ENCODE peak calls at places on chromosomes 12 and 14, in five cellular contexts. G is H9, X is heart right ventricle, R is fibroblast of lung, F is tibial nerve. L is an unnamed sample.

GRCh38 chr12:109702126-109702841 is 11.3 kb upstream of the FAM222A start:
- DNase-seq in R (no peak), X (no peak), G (no peak), F (no peak), L (no peak)

GRCh38 chr12:15428632-15429031 is 106.3 kb downstream of the PTPRO start:
- DNase-seq in G (peak; percentile 47), F (no peak), X (no peak), R (no peak), L (no peak)

GRCh38 chr14:29810657-29811056 is 117.0 kb downstream of the PRKD1 start:
- DNase-seq in G (no peak), X (no peak), F (no peak), R (peak; percentile 33), L (no peak)

GRCh38 chr14:39247256-39247655 is 13.5 kb downstream of the MIA2 start:
- DNase-seq in R (peak; percentile 87), F (no peak), G (no peak), X (no peak), L (no peak)

GRCh38 chr14:103519837-103520212 is 2.8 kb downstream of the CKB start:
- DNase-seq in G (no peak), X (peak; percentile 32), F (no peak), R (no peak), L (no peak)

GRCh38 chr12:56338643-56339422 is at the start of gene IL23A:
- DNase-seq in G (peak; percentile 81), F (no peak), X (no peak), R (no peak), L (no peak)

GRCh38 chr12:92502417-92503028 is 200.3 kb upstream of the PLEKHG7 start:
- DNase-seq in F (peak; percentile 37), R (peak; percentile 24), G (no peak), X (no peak), L (no peak)

GRCh38 chr12:128825845-128826244 is 2.1 kb upstream of the SLC15A4 start:
- DNase-seq in R (no peak), F (no peak), G (no peak), X (no peak), L (no peak)

GRCh38 chr12:13167226-13167625 is 29.3 kb upstream of the EMP1 start:
- DNase-seq in R (no peak), F (no peak), G (no peak), X (no peak), L (no peak)

GRCh38 chr12:68352067-68352466 is 19.9 kb upstream of the MDM1 start:
- DNase-seq in G (no peak), X (no peak), F (no peak), R (no peak), L (no peak)

GRCh38 chr12:105428793-105429192 is 98.3 kb downstream of the C12orf75 start:
- DNase-seq in G (no peak), R (no peak), F (no peak), X (no peak), L (no peak)

GRCh38 chr12:98373019-98373554 is 142.3 kb upstream of the TMPO start:
- DNase-seq in R (peak; percentile 58), F (no peak), X (no peak), G (no peak), L (no peak)

GRCh38 chr14:21211509-21211908 is 55.6 kb upstream of the OR5AU1 start:
- DNase-seq in F (no peak), X (no peak), G (no peak), R (no peak), L (no peak)

GRCh38 chr12:56212360-56212759 is 9.4 kb downstream of the RNF41 start:
- DNase-seq in X (no peak), F (no peak), G (no peak), R (no peak), L (no peak)

GRCh38 chr12:94042321-94042720 is 106.1 kb upstream of the PLXNC1 start:
- DNase-seq in F (no peak), R (no peak), G (no peak), X (no peak), L (no peak)
- H3K27ac ChIP-seq in F (no peak overlapping the region), R (no peak overlapping the region), G (no peak overlapping the region), X (peak overlapping the region; percentile 3), L (no peak overlapping the region)

GRCh38 chr14:99030436-99030835 is 241.6 kb downstream of the BCL11B start:
- DNase-seq in R (no peak), F (no peak), X (no peak), G (no peak), L (no peak)
- H3K27ac ChIP-seq in R (no peak overlapping the region), F (no peak overlapping the region), X (no peak overlapping the region), G (no peak overlapping the region), L (no peak overlapping the region)

GRCh38 chr14:26597136-26598080 is at the start of gene NOVA1:
- DNase-seq in R (peak; percentile 20), X (peak; percentile 24), F (peak; percentile 31), G (peak; percentile 62), L (peak; percentile 53)
- H3K27ac ChIP-seq in R (peak within 1 kb of the TSS; percentile 50), X (peak within 1 kb of the TSS; percentile 87), F (peak within 1 kb of the TSS; percentile 94), G (no peak within 1 kb of the TSS), L (peak within 1 kb of the TSS; percentile 96)

GRCh38 chr12:54358620-54358944 is 5.7 kb downstream of the GPR84 start:
- DNase-seq in R (no peak), G (no peak), F (no peak), X (no peak), L (no peak)

GRCh38 chr12:54357802-54358619 is 6.3 kb downstream of the GPR84 start:
- DNase-seq in R (no peak), X (no peak), G (peak; percentile 78), F (no peak), L (no peak)

GRCh38 chr12:54355104-54355815 is 9.0 kb downstream of the GPR84 start:
- DNase-seq in F (no peak), X (no peak), G (peak; percentile 50), R (no peak), L (no peak)

GRCh38 chr12:54356951-54357356 is 7.3 kb downstream of the GPR84 start:
- DNase-seq in X (no peak), G (peak; percentile 57), F (no peak), R (no peak), L (no peak)

GRCh38 chr12:54356228-54356627 is 8.1 kb downstream of the GPR84 start:
- DNase-seq in X (no peak), G (no peak), F (no peak), R (no peak), L (no peak)
- H3K27ac ChIP-seq in X (no peak overlapping the region), G (no peak overlapping the region), F (peak overlapping the region; percentile 65), R (no peak overlapping the region), L (peak overlapping the region; percentile 36)

GRCh38 chr14:57963071-57963470 is 97.2 kb upstream of the SLC35F4 start:
- DNase-seq in G (no peak), F (no peak), X (no peak), R (no peak), L (no peak)
- H3K27ac ChIP-seq in G (no peak overlapping the region), F (peak overlapping the region; percentile 50), X (no peak overlapping the region), R (no peak overlapping the region), L (no peak overlapping the region)

GRCh38 chr12:6460751-6461371 is 9.0 kb downstream of the TAPBPL start:
- DNase-seq in F (no peak), G (no peak), X (no peak), R (no peak), L (no peak)

GRCh38 chr12:6463858-6464257 is 6.6 kb downstream of the VAMP1 start:
- DNase-seq in R (no peak), X (no peak), F (no peak), G (no peak), L (no peak)

GRCh38 chr12:6463211-6463610 is 7.3 kb downstream of the VAMP1 start:
- DNase-seq in F (no peak), R (no peak), X (no peak), G (no peak), L (no peak)

GRCh38 chr12:6461401-6462233 is 8.9 kb downstream of the VAMP1 start:
- DNase-seq in F (peak; percentile 40), X (no peak), G (no peak), R (no peak), L (peak; percentile 26)

DNA sequence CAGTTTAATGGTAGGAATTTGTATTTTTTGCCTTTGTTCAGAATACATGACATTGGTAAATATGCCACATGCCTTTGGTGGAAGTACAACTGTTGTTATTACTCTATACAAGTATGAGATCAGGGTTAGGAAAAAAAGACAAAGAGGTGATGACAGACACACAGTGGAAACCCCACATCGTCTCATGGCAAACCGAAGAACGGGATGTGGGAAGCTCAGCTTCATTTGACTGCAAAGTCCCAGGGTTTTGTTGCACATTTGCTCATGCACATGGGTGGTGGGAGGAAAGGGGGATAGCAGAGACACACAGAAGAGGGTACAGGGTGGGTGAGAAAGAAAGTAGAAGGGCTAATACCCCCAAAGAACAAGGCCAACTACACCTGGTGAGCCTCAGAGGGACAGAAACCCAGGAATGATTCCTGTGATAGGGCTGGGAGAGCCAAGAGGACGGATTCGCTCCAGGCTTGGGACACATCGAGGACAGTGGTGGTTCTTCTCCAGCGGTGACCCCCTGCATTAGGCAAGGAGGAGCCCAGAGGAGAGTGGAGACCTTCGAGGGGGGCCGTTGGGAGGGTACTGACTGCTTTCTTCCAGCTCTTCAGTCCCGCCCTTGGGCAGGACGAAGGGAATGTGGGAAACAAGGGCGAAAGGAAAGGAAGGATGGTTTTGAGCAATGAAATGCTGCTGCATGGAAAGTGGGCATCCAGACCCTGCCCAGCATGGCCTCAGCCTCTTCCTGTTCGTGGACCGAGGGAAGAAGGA is 8.1 kb downstream of the VAMP1 start:
- DNase-seq in R (no peak), X (no peak), F (no peak), G (no peak), L (no peak)
- H3K27ac ChIP-seq in R (no peak overlapping the region), X (peak overlapping the region; percentile 48), F (peak overlapping the region; percentile 50), G (no peak overlapping the region), L (peak overlapping the region; percentile 79)

GRCh38 chr12:50633950-50634349 is 129.2 kb downstream of the DIP2B start:
- DNase-seq in R (no peak), X (no peak), G (no peak), F (no peak), L (no peak)
- H3K27ac ChIP-seq in R (no peak overlapping the region), X (no peak overlapping the region), G (no peak overlapping the region), F (peak overlapping the region; percentile 45), L (no peak overlapping the region)

GRCh38 chr12:63944036-63944579 is 99.6 kb downstream of the SRGAP1 start:
- DNase-seq in F (no peak), X (no peak), G (no peak), R (no peak), L (no peak)
- H3K27ac ChIP-seq in F (peak overlapping the region; percentile 44), X (no peak overlapping the region), G (no peak overlapping the region), R (no peak overlapping the region), L (peak overlapping the region; percentile 79)

GRCh38 chr12:54417712-54418440 is 1.2 kb downstream of the ITGA5 start:
- DNase-seq in F (no peak), G (no peak), R (no peak), X (peak; percentile 40), L (no peak)
- H3K27ac ChIP-seq in F (peak overlapping the region; percentile 91), G (no peak overlapping the region), R (peak overlapping the region; percentile 85), X (peak overlapping the region; percentile 96), L (no peak overlapping the region)

L was measured in caudate nucleus.